ENCODE peak calls at places on chromosomes 6 and 20, in six cellular contexts. M is neuronal stem cell, U is trophoblast cell, C is H9, X is mesendoderm, Z is H1. F is an unnamed sample.

GRCh38 chr6:20564269-20564668 is 30.0 kb downstream of the CDKAL1 start:
- DNase-seq in Z (no peak), M (peak), X (no peak), C (no peak), U (no peak), F (peak)

GRCh38 chr20:49526056-49526455 is 41.9 kb downstream of the PTGIS start:
- DNase-seq in M (no peak), C (no peak), U (no peak), X (no peak), Z (no peak), F (no peak)

GRCh38 chr6:70706491-70707123 is 38.9 kb downstream of the SMAP1 start:
- DNase-seq in C (no peak), U (no peak), Z (no peak), X (no peak), M (peak), F (peak)

GRCh38 chr20:3172933-3173581 is at the start of gene LZTS3:
- DNase-seq in Z (peak), U (no peak), X (peak), M (peak), C (peak), F (peak)

GRCh38 chr6:111713196-111713705 is 107.6 kb upstream of the TRAF3IP2 start:
- DNase-seq in M (no peak), Z (no peak), U (no peak), X (no peak), C (no peak), F (no peak)

GRCh38 chr6:135909737-135910387 is 58.4 kb downstream of the PDE7B start:
- DNase-seq in Z (peak), C (peak), X (peak), U (peak), M (peak), F (peak)

GRCh38 chr6:85126448-85127178 is 323.3 kb upstream of the NT5E start:
- DNase-seq in C (peak), X (peak), U (peak), Z (peak), M (peak), F (peak)

GRCh38 chr6:18823782-18824386 is 436.7 kb downstream of the RNF144B start:
- DNase-seq in C (peak), X (peak), M (no peak), U (peak), Z (peak), F (peak)

GRCh38 chr6:25137497-25137896 is 141.7 kb upstream of the CARMIL1 start:
- DNase-seq in X (no peak), U (no peak), C (no peak), Z (no peak), M (no peak), F (no peak)

GRCh38 chr6:160510199-160510598 is 153.9 kb downstream of the LPA start:
- DNase-seq in X (no peak), M (no peak), U (no peak), C (no peak), Z (no peak), F (peak)

GRCh38 chr6:16769131-16769985 is 8.1 kb upstream of the ATXN1 start:
- DNase-seq in C (no peak), Z (no peak), X (peak), M (no peak), U (peak), F (peak)

GRCh38 chr6:150992682-150993081 is 127.2 kb downstream of the MTHFD1L start:
- DNase-seq in C (no peak), X (no peak), U (no peak), Z (no peak), M (no peak), F (peak)

GRCh38 chr6:4185419-4185818 is 50.0 kb upstream of the ECI2 start:
- DNase-seq in U (no peak), C (no peak), Z (no peak), X (no peak), M (no peak), F (no peak)

GRCh38 chr6:125306756-125307149 is 5.0 kb upstream of the HDDC2 start:
- DNase-seq in C (no peak), Z (no peak), M (no peak), X (no peak), U (no peak), F (no peak)

GRCh38 chr6:109227646-109228045 is 132.3 kb downstream of the CEP57L1 start:
- DNase-seq in U (no peak), X (no peak), Z (no peak), M (no peak), C (no peak), F (no peak)

GRCh38 chr6:160973311-160973710 is 18.3 kb upstream of the MAP3K4 start:
- DNase-seq in Z (no peak), C (no peak), M (no peak), X (peak), U (peak), F (peak)

GRCh38 chr6:13927203-13927602 is 2.5 kb downstream of the RNF182 start:
- DNase-seq in C (no peak), M (no peak), X (peak), U (no peak), Z (no peak), F (no peak)

GRCh38 chr6:129859524-129859923 is 1.6 kb downstream of the TMEM244 start:
- DNase-seq in X (no peak), U (no peak), Z (no peak), C (no peak), M (no peak), F (peak)

GRCh38 chr6:144104898-144105487 is 9.6 kb upstream of the SF3B5 start:
- DNase-seq in X (peak), Z (no peak), C (no peak), U (peak), M (peak), F (peak)

GRCh38 chr20:23143098-23143497 is 57.0 kb upstream of the CD93 start:
- DNase-seq in X (peak), C (no peak), U (peak), M (no peak), Z (no peak), F (peak)

GRCh38 chr6:25136879-25137278 is 142.3 kb upstream of the CARMIL1 start:
- DNase-seq in X (no peak), Z (no peak), M (no peak), U (no peak), C (no peak), F (no peak)

DNA sequence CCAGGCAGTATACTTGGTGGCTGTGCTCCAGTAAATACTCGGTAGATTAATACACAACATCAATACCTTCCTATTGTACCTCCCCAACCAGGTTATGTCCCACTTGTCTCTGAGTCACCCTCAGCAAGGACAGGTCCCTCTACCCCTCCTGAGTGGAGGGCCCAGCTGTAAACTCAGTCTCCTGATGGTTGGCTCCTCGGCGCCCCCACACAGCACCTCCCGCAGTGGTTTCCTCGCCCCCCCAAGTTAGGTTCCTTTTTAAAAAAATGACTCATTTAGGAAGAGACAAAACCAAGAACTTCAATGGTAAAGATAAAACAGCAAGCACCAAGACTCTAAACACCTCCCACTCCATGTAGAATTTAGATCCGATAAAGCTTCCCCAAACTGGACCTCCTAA is 83.6 kb downstream of the TRERF1 start:
- DNase-seq in U (no peak), X (no peak), M (no peak), Z (no peak), C (no peak), F (no peak)
- H3K4ac ChIP-seq in U (no peak), X (no peak), M (no peak), Z (no peak), C (no peak), F (peak)

GRCh38 chr6:31763617-31763940 is 1.1 kb downstream of the SAPCD1 start:
- DNase-seq in X (peak), M (peak), U (no peak), C (peak), Z (no peak), F (peak)

GRCh38 chr6:31762356-31762755 is at the start of gene SAPCD1:
- DNase-seq in X (no peak), Z (no peak), C (no peak), M (no peak), U (no peak), F (no peak)

GRCh38 chr6:31764239-31764638 is 1.8 kb downstream of the SAPCD1 start:
- DNase-seq in M (no peak), C (no peak), U (no peak), Z (no peak), X (no peak), F (no peak)

GRCh38 chr6:31761343-31761742 is 1.1 kb upstream of the SAPCD1 start:
- DNase-seq in U (no peak), M (no peak), C (no peak), X (no peak), Z (no peak), F (no peak)

DNA sequence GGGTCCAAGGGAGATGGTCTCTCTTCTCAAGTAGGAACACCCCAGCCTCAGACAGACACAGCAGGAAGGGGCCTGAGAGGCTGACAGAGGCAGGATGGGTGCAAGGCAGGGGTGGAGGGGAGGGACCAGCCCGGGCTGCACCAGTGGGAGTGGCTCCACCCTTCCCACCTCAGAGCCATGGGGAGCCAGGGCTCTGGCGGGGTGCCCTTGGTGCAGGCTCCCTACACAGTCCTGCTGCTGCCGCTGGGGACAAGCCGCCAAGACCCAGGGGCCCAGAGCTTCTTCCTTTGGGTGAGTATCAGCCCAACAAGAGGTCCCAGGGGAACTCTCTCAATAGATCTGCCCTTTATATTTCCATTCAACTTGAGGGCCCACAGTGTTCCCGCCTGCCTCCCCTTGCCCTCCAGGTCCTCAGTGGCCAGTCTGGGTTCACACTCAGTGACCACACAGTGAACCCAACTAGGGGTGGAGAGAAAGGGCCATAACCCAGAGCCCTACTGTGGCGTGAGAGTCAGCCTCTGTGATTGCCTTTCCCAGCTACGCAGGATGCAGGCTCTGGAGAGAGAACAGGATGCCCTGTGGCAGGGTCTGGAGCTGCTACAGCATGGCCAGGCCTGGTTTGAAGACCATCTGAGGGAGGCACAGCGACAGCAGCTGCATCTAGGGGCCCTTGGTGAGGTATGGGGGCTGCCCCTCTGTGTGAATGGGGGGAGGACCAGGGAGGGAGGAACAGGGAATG is 591 bp downstream of the SAPCD1 start:
- DNase-seq in C (no peak), U (no peak), X (no peak), Z (no peak), M (no peak), F (no peak)
- H3K4ac ChIP-seq in C (no peak), U (no peak), X (no peak), Z (no peak), M (peak), F (peak)

GRCh38 chr6:156779206-156780116 is 2.3 kb downstream of the ARID1B start:
- DNase-seq in U (peak), Z (no peak), C (no peak), M (peak), X (peak), F (no peak)
- H3K4ac ChIP-seq in U (peak), Z (no peak), C (no peak), M (no peak), X (peak), F (peak)

GRCh38 chr20:46228671-46229070 is 79.6 kb downstream of the CDH22 start:
- DNase-seq in M (no peak), U (no peak), X (no peak), C (no peak), Z (no peak), F (no peak)
- H3K4ac ChIP-seq in M (no peak), U (no peak), X (no peak), C (no peak), Z (no peak), F (no peak)